ENCODE peak calls at places on chromosomes 7 and 10, in six cellular contexts. X is H1, Q is ovary, M is K562, Z is PC-3, U is psoas muscle. B is an unnamed sample.

GRCh38 chr7:142855756-142856564 is 1.1 kb downstream of the EPHB6 start:
- DNase-seq in Q (peak), Z (no peak), X (no peak), M (no peak), U (peak), B (no peak)

GRCh38 chr10:86347856-86348255 is 18.7 kb downstream of the GRID1 start:
- DNase-seq in M (no peak), Z (no peak), U (no peak), X (no peak), Q (no peak), B (no peak)

GRCh38 chr10:43110318-43111071 is 27.8 kb upstream of the CSGALNACT2 start:
- DNase-seq in U (peak), Z (peak), M (no peak), Q (peak), X (no peak), B (no peak)

GRCh38 chr10:59876695-59877094 is 29.7 kb downstream of the CCDC6 start:
- DNase-seq in X (no peak), Q (no peak), M (no peak), Z (peak), U (no peak), B (no peak)

GRCh38 chr10:76034236-76035009 is 603.0 kb downstream of the LRMDA start:
- DNase-seq in Q (no peak), X (no peak), Z (no peak), M (no peak), U (no peak), B (no peak)

GRCh38 chr10:29849434-29849833 is 210.0 kb downstream of the JCAD start:
- DNase-seq in X (no peak), Z (peak), U (no peak), Q (no peak), M (no peak), B (peak)

GRCh38 chr7:22252886-22253536 is 103.9 kb downstream of the RAPGEF5 start:
- DNase-seq in Q (no peak), X (no peak), U (no peak), M (no peak), Z (no peak), B (no peak)

GRCh38 chr7:52838981-52839411 is 196.4 kb upstream of the POM121L12 start:
- DNase-seq in U (no peak), M (no peak), X (no peak), Z (peak), Q (no peak), B (no peak)

GRCh38 chr10:36677170-36677768 is 448.1 kb upstream of the ANKRD30A start:
- DNase-seq in U (no peak), Z (peak), Q (no peak), X (no peak), M (no peak), B (no peak)

GRCh38 chr10:3008518-3009195 is 58.7 kb upstream of the PFKP start:
- DNase-seq in M (no peak), X (no peak), Q (no peak), U (no peak), Z (no peak), B (no peak)

GRCh38 chr10:109911903-109912302 is 11.4 kb downstream of the XPNPEP1 start:
- DNase-seq in X (no peak), Q (no peak), U (no peak), Z (no peak), M (no peak), B (no peak)

GRCh38 chr10:74921744-74922143 is 95.3 kb downstream of the KAT6B start:
- DNase-seq in X (no peak), Z (no peak), Q (no peak), M (peak), U (no peak), B (no peak)

GRCh38 chr10:90635111-90635798 is 222.6 kb downstream of the HTR7 start:
- DNase-seq in X (no peak), Z (no peak), U (no peak), Q (no peak), M (no peak), B (no peak)

GRCh38 chr10:43899224-43899959 is 250.7 kb upstream of the ZNF32 start:
- DNase-seq in U (no peak), M (no peak), Q (no peak), Z (no peak), X (no peak), B (no peak)

GRCh38 chr7:35508623-35509400 is 186.1 kb downstream of the HERPUD2 start:
- DNase-seq in X (no peak), M (no peak), Z (peak), U (no peak), Q (no peak), B (no peak)

GRCh38 chr7:20152057-20152456 is 65.1 kb downstream of the MACC1 start:
- DNase-seq in Q (no peak), Z (no peak), X (no peak), U (no peak), M (no peak), B (no peak)

GRCh38 chr10:97849491-97850402 is at the start of gene GOLGA7B:
- DNase-seq in M (peak), U (no peak), Z (peak), X (peak), Q (peak), B (peak)

GRCh38 chr7:30658471-30659074 is 23.7 kb downstream of the CRHR2 start:
- DNase-seq in Q (no peak), Z (no peak), U (no peak), M (no peak), X (no peak), B (no peak)

GRCh38 chr7:29353810-29354209 is 159.2 kb downstream of the CHN2 start:
- DNase-seq in Z (no peak), Q (no peak), U (no peak), M (no peak), X (no peak), B (no peak)

GRCh38 chr7:100840470-100841100 is 11.9 kb upstream of the SLC12A9 start:
- DNase-seq in Z (no peak), X (no peak), Q (no peak), M (no peak), U (peak), B (no peak)

GRCh38 chr10:18140149-18140956 is at the start of gene CACNB2:
- DNase-seq in U (peak), M (no peak), X (peak), Z (peak), Q (peak), B (peak)

GRCh38 chr10:131694963-131695813 is 205.6 kb upstream of the PPP2R2D start:
- DNase-seq in X (no peak), M (no peak), Q (no peak), U (no peak), Z (no peak), B (no peak)

GRCh38 chr10:118308664-118309063 is 33.5 kb downstream of the FAM204A start:
- DNase-seq in M (no peak), U (no peak), Q (no peak), X (no peak), Z (no peak), B (no peak)
- H3K27ac ChIP-seq in M (no peak), U (no peak), Q (no peak), X (no peak), Z (no peak), B (no peak)

GRCh38 chr7:108569381-108570145 is at the start of the genes DNAJB9 and THAP5:
- DNase-seq in U (peak), Q (peak), Z (peak), X (peak), M (peak), B (peak)
- TF ChIP-seq CTCF in U (no peak), Q (peak), Z (no peak), X (no peak), M (no peak), B (no peak)

GRCh38 chr7:151386301-151387160 is 23.3 kb downstream of the WDR86 start:
- DNase-seq in U (peak), M (no peak), Z (peak), X (no peak), Q (no peak), B (no peak)

GRCh38 chr7:151384776-151385625 is 24.8 kb downstream of the WDR86 start:
- DNase-seq in M (no peak), X (no peak), Z (no peak), Q (no peak), U (peak), B (no peak)

GRCh38 chr7:151384352-151384697 is 25.5 kb downstream of the WDR86 start:
- DNase-seq in M (no peak), Q (no peak), X (no peak), U (no peak), Z (no peak), B (no peak)

GRCh38 chr7:151387161-151388006 is 22.5 kb downstream of the WDR86 start:
- DNase-seq in M (no peak), X (no peak), Z (no peak), Q (no peak), U (peak), B (no peak)

DNA sequence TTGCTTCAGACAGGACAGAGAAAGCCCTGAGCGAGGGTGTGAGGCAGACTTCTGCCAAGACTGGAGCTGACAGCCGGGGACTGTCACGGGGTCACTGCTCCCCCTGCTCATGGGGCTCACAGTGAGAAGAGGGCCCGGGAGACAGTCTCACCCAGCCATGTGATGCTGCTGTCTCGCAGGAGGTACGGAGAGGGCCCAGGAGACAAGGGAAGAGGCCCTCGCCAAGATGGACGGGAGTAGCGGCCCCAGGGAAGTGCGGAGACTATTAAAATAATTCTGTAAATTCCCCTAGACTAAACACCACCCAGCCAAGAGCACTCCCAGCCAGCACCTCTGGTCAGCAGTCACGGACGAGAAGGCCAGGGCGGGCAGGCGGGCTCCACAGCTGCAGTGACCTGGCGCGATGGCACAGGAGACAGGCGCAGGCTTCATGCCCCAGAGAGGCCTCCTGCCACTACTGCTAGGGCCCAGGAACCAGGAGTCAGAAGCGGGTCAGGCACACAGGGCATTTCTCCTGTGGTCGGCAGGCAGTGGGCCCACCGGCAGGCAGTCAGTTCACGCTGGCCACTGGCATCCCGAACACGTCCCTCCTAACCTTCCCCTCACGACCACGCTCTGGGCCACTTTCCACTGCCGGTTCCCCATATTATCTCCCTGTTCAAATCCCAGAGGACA is 24.1 kb downstream of the WDR86 start:
- DNase-seq in Q (no peak), U (peak), X (no peak), Z (no peak), M (no peak), B (no peak)
- H3K27ac ChIP-seq in Q (no peak), U (no peak), X (no peak), Z (no peak), M (no peak), B (no peak)

DNA sequence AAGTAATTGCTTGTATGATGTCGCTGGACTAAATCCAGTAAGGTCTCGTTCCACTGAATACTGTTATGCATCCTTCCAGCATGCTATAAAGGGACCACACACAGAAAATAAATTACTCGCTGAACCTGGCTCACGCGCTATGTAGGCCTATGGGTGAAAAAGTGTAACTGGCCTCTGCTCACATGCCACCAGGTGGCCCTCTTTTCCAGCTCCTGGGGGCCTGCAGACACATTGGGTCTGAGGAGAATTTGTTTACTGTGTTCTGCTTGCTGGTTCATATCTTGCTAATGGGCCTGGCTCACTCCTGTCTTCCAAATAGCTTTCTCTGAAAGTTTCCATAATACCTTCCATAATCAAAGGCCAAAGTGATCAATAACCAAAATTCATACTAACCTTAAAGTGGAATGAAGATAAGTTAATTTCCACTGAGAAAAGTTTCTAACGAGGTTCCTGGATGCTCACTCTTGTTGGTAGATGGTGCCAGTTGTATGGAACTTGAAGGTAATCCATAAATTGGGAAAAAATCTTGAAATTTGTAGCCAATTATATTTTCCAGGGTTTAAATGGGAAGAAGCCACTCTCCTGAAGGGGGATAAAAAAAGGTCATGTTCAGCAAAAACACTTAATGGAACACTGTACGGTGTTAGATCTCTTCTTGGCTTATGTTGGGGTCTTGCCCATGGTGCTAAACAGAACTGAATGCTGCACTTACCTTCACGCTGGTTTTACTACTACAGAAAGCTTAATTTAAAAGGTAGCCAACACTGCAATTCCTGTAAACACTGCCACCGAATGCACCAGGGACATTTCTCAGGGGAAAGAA is 27.0 kb upstream of the ZPBP start:
- DNase-seq in X (peak), U (no peak), Q (no peak), M (peak), Z (peak), B (no peak)
- TF ChIP-seq CTCF in X (peak), U (no peak), Q (no peak), M (peak), Z (peak), B (no peak)